ENCODE peak calls at places on chromosomes 11 and 22, in six cellular contexts. F is mesendoderm, T is IMR-90, E is mesenchymal stem cell, W is H1, M is neuronal stem cell. U is an unnamed sample. For H3K79me1, the result is how much of the 10 kb centered on the place peaks cover.

GRCh38 chr22:35785181-35785923 is 67.7 kb downstream of the APOL5 start:
- DNase-seq in F (no peak), T (no peak), E (peak), W (no peak), M (no peak), U (no peak)

GRCh38 chr11:125069796-125070195 is 6.7 kb downstream of the SLC37A2 start:
- DNase-seq in F (no peak), T (peak), E (no peak), W (no peak), M (no peak), U (peak)

GRCh38 chr11:57567512-57568329 is at the start of gene UBE2L6:
- DNase-seq in F (no peak), T (no peak), E (no peak), W (peak), M (peak), U (peak)

GRCh38 chr11:3161720-3162409 is 3.2 kb downstream of the OSBPL5 start:
- DNase-seq in F (no peak), T (no peak), E (no peak), W (no peak), M (no peak), U (no peak)

GRCh38 chr11:74134661-74135515 is 35.9 kb downstream of the C2CD3 start:
- DNase-seq in F (no peak), T (peak), E (peak), W (no peak), M (no peak), U (no peak)

GRCh38 chr22:50473088-50473487 is 1.7 kb downstream of the SBF1 start:
- DNase-seq in F (peak), T (no peak), E (no peak), W (no peak), M (no peak), U (no peak)

GRCh38 chr11:47001666-47002285 is 65.2 kb downstream of the CSTPP1 start:
- DNase-seq in F (peak), T (peak), E (peak), W (no peak), M (no peak), U (no peak)

GRCh38 chr22:27226666-27227065 is 569.3 kb downstream of the MIAT start:
- DNase-seq in F (no peak), T (peak), E (peak), W (no peak), M (no peak), U (no peak)

GRCh38 chr11:71977743-71978418 is 20.8 kb upstream of the IL18BP start:
- DNase-seq in F (peak), T (peak), E (peak), W (peak), M (peak), U (no peak)

GRCh38 chr11:41498726-41499125 is 39.3 kb upstream of the LRRC4C start:
- DNase-seq in F (no peak), T (no peak), E (no peak), W (no peak), M (no peak), U (no peak)

GRCh38 chr11:68242616-68243015 is 29.2 kb downstream of the C11orf24 start:
- DNase-seq in F (no peak), T (no peak), E (no peak), W (no peak), M (no peak), U (no peak)

GRCh38 chr11:65422104-65422632 is 430 bp upstream of the NEAT1 start:
- DNase-seq in F (peak), T (peak), E (peak), W (peak), M (peak), U (peak)
- H3K79me1 ChIP-seq in F (under half), T (under half), E (under half), W (under half), M (under half), U (under half)

DNA sequence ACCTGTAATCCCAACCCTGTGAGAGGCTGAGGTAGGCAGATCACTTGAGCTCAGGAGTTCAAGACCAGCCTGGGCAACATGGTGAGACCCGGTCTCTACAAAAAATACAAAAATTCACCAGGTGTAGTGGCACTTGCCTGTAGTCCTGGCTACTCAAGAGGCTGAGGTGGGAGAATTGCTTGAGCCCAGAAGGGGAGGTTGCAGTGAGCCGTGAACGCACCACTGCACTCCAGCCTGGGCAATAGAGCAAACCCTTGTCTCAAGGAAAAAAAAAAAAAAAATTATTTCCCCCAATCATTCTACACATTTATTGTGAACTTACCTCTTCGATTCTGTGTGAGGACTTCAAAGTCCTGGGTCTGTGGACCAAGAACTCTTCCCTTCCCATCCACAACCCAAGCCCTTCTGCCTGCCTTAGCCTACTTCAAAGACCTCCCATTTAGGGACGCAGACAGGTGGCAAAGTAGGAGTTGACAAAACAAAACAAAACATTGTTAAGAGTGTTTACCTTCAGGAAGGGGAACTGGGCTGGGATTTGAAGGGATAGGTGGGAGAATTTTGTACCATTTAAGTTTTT is 3.8 kb upstream of the WEE1 start:
- DNase-seq in F (no peak), T (no peak), E (no peak), W (no peak), M (no peak), U (no peak)
- H3K79me1 ChIP-seq in F (under half), T (under half), E (under half), W (under half), M (under half), U (under half)

GRCh38 chr22:19889951-19890350 is 35.3 kb upstream of the GNB1L start:
- DNase-seq in F (no peak), T (no peak), E (no peak), W (no peak), M (no peak), U (no peak)
- H3K79me1 ChIP-seq in F (under half), T (under half), E (under half), W (under half), M (under half), U (under half)

GRCh38 chr11:118922745-118923627 is 2.7 kb downstream of the BCL9L start:
- DNase-seq in F (no peak), T (no peak), E (peak), W (peak), M (no peak), U (peak)
- H3K79me1 ChIP-seq in F (under half), T (under half), E (under half), W (under half), M (under half), U (under half)

U was measured in H9.